ENCODE peak calls at places on chromosomes 5 and 9, in six cellular contexts. N, M, L, P, K and Z are unnamed samples. For H3K9me3, the result is how much of the 10 kb centered on the place peaks cover.

GRCh38 chr5:58543723-58544122 is 39.2 kb upstream of the RAB3C start:
- DNase-seq in P (peak), K (no peak), M (no peak), N (no peak), L (no peak), Z (no peak)

GRCh38 chr9:127762111-127762676 is 16.3 kb downstream of the SH2D3C start:
- DNase-seq in P (no peak), M (no peak), K (no peak), N (peak), L (peak), Z (no peak)

GRCh38 chr9:132185164-132186009 is 23.5 kb downstream of the NTNG2 start:
- DNase-seq in P (no peak), M (no peak), L (no peak), K (no peak), N (no peak), Z (no peak)

GRCh38 chr5:88583471-88583870 is 299.5 kb downstream of the MEF2C start:
- DNase-seq in K (no peak), L (no peak), N (no peak), M (no peak), P (no peak), Z (no peak)

GRCh38 chr5:68450245-68450852 is 234.8 kb downstream of the PIK3R1 start:
- DNase-seq in P (peak), K (no peak), N (no peak), M (peak), L (no peak), Z (no peak)

GRCh38 chr5:174563899-174564298 is 160.5 kb upstream of the MSX2 start:
- DNase-seq in L (no peak), P (no peak), K (no peak), N (no peak), M (no peak), Z (no peak)

GRCh38 chr5:87361536-87362213 is 51.1 kb downstream of the CCNH start:
- DNase-seq in N (no peak), K (no peak), L (no peak), M (peak), P (peak), Z (no peak)

GRCh38 chr9:113476511-113476916 is 13.0 kb downstream of the RGS3 start:
- DNase-seq in K (no peak), M (no peak), N (no peak), P (no peak), L (no peak), Z (no peak)

GRCh38 chr5:131968396-131968954 is 23.0 kb upstream of the MEIKIN start:
- DNase-seq in N (no peak), P (no peak), K (no peak), M (no peak), L (no peak), Z (no peak)

GRCh38 chr5:30607301-30607700 is 586.2 kb upstream of the CDH6 start:
- DNase-seq in N (no peak), P (no peak), M (no peak), L (no peak), K (no peak), Z (no peak)

GRCh38 chr9:109812818-109813281 is 32.9 kb downstream of the PALM2AKAP2 start:
- DNase-seq in L (no peak), P (no peak), N (no peak), M (no peak), K (no peak), Z (no peak)

GRCh38 chr5:22611327-22611726 is 241.8 kb downstream of the CDH12 start:
- DNase-seq in K (no peak), N (no peak), M (no peak), P (peak), L (no peak), Z (no peak)

GRCh38 chr5:151150484-151151262 is 6.9 kb downstream of the ANXA6 start:
- DNase-seq in L (peak), M (peak), K (peak), P (no peak), N (no peak), Z (peak)

GRCh38 chr5:72478684-72479083 is 28.5 kb downstream of the ZNF366 start:
- DNase-seq in N (peak), K (no peak), L (no peak), M (peak), P (no peak), Z (no peak)

GRCh38 chr5:138737494-138738265 is 15.5 kb upstream of the CTNNA1 start:
- DNase-seq in M (no peak), K (no peak), L (no peak), N (no peak), P (peak), Z (no peak)

GRCh38 chr9:132169672-132170392 is 8.0 kb downstream of the NTNG2 start:
- DNase-seq in L (peak), P (peak), N (no peak), M (peak), K (peak), Z (peak)

GRCh38 chr5:396715-397032 is 46.3 kb upstream of the EXOC3 start:
- DNase-seq in K (no peak), M (no peak), N (no peak), P (no peak), L (peak), Z (no peak)

GRCh38 chr9:16720386-16720785 is 150.1 kb downstream of the BNC2 start:
- DNase-seq in N (no peak), M (no peak), K (no peak), L (no peak), P (no peak), Z (no peak)

GRCh38 chr5:74372051-74372450 is 268.5 kb downstream of the ENC1 start:
- DNase-seq in P (no peak), N (no peak), K (no peak), L (no peak), M (no peak), Z (no peak)

GRCh38 chr9:120556780-120557179 is 23.2 kb downstream of the CDK5RAP2 start:
- DNase-seq in N (no peak), M (no peak), P (no peak), K (no peak), L (no peak), Z (no peak)

GRCh38 chr5:16903480-16904300 is 32.4 kb downstream of the MYO10 start:
- DNase-seq in K (no peak), M (no peak), L (no peak), P (no peak), N (no peak), Z (no peak)

GRCh38 chr9:94911211-94911610 is 184.7 kb downstream of the AOPEP start:
- DNase-seq in M (no peak), L (no peak), N (no peak), P (no peak), K (no peak), Z (no peak)

GRCh38 chr9:91328186-91328585 is 33.5 kb downstream of the AUH start:
- DNase-seq in L (no peak), K (no peak), M (no peak), N (no peak), P (no peak), Z (no peak)

GRCh38 chr5:66788556-66788955 is 192.4 kb downstream of the MAST4 start:
- DNase-seq in L (no peak), M (no peak), N (no peak), P (no peak), K (no peak), Z (no peak)

GRCh38 chr5:112165897-112166737 is 253.0 kb downstream of the EPB41L4A start:
- DNase-seq in N (no peak), K (no peak), P (no peak), L (no peak), M (no peak), Z (no peak)

DNA sequence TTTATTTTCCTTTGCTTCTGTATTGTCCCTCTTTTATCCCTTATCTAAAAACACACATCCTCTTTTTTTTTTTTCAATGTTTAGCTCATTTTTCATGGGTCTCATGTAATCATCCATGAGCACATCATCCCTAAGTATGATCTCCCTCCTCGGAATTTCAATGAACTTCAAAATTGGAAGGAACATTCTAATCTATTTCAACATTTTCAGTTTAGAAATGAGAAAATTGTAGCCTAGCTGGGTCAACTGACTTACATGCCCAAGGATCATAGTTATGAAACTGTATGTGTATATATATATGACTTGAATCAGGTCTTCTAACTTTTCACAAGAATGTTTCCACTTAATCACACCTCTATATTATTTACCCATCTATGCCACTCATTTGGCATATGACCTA is 77.7 kb downstream of the TUSC1 start:
- DNase-seq in L (no peak), P (no peak), M (no peak), K (no peak), N (no peak), Z (no peak)
- H3K9me3 ChIP-seq in L (under half), P (under half), M (under half), K (under half), N (under half), Z (under half)

GRCh38 chr5:2135354-2135753 is 252.6 kb upstream of the IRX4 start:
- DNase-seq in L (no peak), M (no peak), K (no peak), P (no peak), N (no peak), Z (no peak)
- H3K9me3 ChIP-seq in L (under half), M (under half), K (under half), P (under half), N (under half), Z (under half)

GRCh38 chr5:158492850-158493249 is 606.9 kb downstream of the EBF1 start:
- DNase-seq in K (no peak), P (no peak), L (no peak), N (no peak), M (peak), Z (no peak)
- H3K9me3 ChIP-seq in K (under half), P (under half), L (under half), N (under half), M (under half), Z (under half)

GRCh38 chr9:30944233-30944585 is 1440.2 kb upstream of the ACO1 start:
- DNase-seq in L (no peak), P (no peak), N (no peak), K (no peak), M (no peak), Z (no peak)

GRCh38 chr9:30943446-30944232 is 1440.8 kb upstream of the ACO1 start:
- DNase-seq in P (no peak), N (no peak), L (no peak), K (no peak), M (no peak), Z (no peak)

GRCh38 chr9:30944741-30945280 is 1439.6 kb upstream of the ACO1 start:
- DNase-seq in K (no peak), N (no peak), L (no peak), M (no peak), P (no peak), Z (no peak)
- H3K9me3 ChIP-seq in K (under half), N (under half), L (under half), M (under half), P (under half), Z (under half)

GRCh38 chr9:112367465-112367864 is 12.4 kb upstream of the HSDL2 start:
- DNase-seq in L (no peak), P (no peak), N (no peak), K (no peak), M (no peak), Z (no peak)
- H3K9me3 ChIP-seq in L (under half), P (under half), N (under half), K (under half), M (under half), Z (under half)

GRCh38 chr9:103625161-103625804 is 468.8 kb upstream of the SMC2 start:
- DNase-seq in P (no peak), M (no peak), N (no peak), K (no peak), L (no peak), Z (no peak)

GRCh38 chr9:103627731-103628130 is 466.4 kb upstream of the SMC2 start:
- DNase-seq in M (no peak), N (no peak), P (peak), L (no peak), K (no peak), Z (no peak)
- H3K9me3 ChIP-seq in M (under half), N (under half), P (under half), L (under half), K (under half), Z (under half)

DNA sequence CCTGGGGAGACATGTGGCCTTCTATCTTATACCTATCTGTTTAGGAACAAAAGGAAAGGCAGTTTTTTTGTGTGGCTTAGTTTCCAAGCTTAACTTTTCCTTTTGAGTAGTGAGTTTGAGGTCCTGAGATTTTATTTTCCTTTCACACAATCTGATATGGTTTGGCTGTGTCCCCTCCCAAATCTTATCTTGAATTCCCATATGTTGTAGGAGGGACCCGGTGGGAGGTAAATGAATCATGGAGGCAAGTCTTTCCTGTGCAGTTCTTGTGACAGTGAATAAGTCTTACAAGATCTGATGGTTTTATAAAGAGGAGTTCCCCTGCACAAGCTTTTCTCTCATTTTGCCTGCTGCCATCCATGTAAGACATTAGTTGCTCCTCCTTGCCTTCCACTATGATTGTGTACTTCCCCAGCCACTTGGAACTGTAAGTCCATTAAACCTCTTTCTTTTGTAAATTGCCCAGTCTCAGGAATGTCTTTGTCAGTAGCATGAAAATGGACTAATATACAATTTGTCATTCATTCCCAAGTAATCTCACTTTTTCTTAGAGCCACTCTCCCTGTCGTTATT is 4.7 kb upstream of the CLTB start:
- DNase-seq in N (no peak), K (no peak), P (no peak), L (no peak), M (no peak), Z (no peak)
- H3K9me3 ChIP-seq in N (under half), K (under half), P (under half), L (under half), M (under half), Z (under half)

GRCh38 chr5:6106756-6107155 is 271.6 kb downstream of the MED10 start:
- DNase-seq in M (no peak), N (no peak), P (no peak), L (no peak), K (no peak), Z (no peak)

GRCh38 chr5:6105350-6105749 is 273.0 kb downstream of the MED10 start:
- DNase-seq in K (no peak), N (no peak), P (no peak), M (no peak), L (no peak), Z (no peak)

GRCh38 chr5:6108981-6109595 is 269.3 kb downstream of the MED10 start:
- DNase-seq in M (no peak), N (no peak), L (no peak), K (no peak), P (no peak), Z (no peak)

GRCh38 chr5:6108540-6108848 is 269.9 kb downstream of the MED10 start:
- DNase-seq in K (no peak), N (no peak), P (no peak), L (no peak), M (no peak), Z (no peak)

DNA sequence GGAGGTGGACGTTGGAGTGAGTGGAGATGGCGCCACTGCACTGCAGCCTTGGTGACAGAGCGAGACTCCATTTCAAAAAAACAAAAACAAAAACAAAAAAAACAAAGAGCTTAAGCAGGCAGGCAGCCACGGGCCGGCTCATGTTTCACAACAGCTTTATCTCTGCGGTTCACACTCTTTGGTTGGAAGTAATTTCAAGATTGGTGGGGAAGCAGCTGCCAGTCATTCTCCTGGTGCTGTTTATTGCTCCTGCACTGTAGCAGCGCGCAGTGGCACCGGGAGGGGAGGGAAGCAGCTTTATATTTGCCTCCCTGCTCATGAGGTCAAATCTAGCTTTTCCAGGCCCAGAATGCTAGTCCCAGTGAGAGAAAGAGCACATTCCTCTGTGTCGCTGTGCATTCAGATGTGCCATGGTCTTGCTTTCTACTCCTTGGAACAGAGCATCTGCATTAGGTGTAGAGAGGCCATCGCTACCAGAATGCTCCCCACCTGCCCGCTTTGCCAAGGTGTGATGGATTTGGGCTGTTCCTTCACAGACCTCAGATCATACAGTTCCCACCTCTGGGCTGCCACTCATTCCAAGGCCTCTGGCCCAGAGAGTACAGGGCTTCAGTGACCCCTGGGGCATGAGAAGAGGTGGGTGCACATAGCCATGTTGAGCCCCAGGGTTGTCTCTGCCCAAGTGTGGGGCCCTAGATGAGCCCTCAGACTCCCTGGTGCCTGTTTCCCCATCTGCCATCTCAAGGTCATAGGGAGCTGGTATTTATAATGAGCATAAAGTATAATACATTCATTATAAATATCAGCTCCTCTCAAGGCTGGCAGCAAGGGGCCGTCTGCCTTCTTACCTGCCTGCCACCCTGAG is 270.4 kb downstream of the MED10 start:
- DNase-seq in K (no peak), L (no peak), N (no peak), M (no peak), P (no peak), Z (no peak)
- H3K9me3 ChIP-seq in K (under half), L (under half), N (under half), M (under half), P (under half), Z (under half)

DNA sequence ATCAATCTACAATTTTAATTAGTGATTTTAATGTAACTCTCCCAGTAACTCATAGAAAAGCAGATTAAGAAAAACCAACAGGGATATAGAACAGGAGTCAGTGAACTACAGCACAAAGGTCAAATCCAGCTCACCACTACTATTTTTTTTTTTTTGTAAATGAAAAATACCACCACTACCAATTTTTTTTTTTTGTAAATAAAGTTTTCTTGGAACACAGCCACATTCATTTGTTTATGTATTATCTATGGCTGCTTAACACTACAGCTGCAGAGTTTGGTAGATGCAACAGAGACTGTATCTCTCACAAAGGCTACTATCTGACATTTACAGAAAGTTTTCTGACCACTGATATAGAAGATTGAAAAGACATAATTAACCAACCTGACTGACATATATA is 11.7 kb downstream of the ZNF510 start:
- DNase-seq in M (no peak), L (no peak), P (no peak), N (no peak), K (no peak), Z (no peak)
- H3K9me3 ChIP-seq in M (under half), L (under half), P (half or more), N (half or more), K (under half), Z (half or more)